ENCODE peak calls at places on chromosome 6, in seven cellular contexts. One of them, this sample, is unnamed. For H3K36me3, the result is how much of the 10 kb centered on the place peaks cover.

GRCh38 chr6:2990932-2991506 is 8.7 kb upstream of the NQO2 start:
- DNase-seq in Peyer's patch: no peak
- DNase-seq in breast epithelium: no peak
- DNase-seq in IMR-90: no peak
- DNase-seq in sigmoid colon: no peak
- DNase-seq in neuronal stem cell: no peak
- DNase-seq in GM23338: no peak
- DNase-seq in this sample: no peak

GRCh38 chr6:95091823-95092436 is 485.4 kb upstream of the MANEA start:
- DNase-seq in Peyer's patch: no peak
- DNase-seq in breast epithelium: no peak
- DNase-seq in IMR-90: peak
- DNase-seq in sigmoid colon: no peak
- DNase-seq in neuronal stem cell: peak
- DNase-seq in GM23338: peak
- DNase-seq in this sample: no peak

GRCh38 chr6:104558746-104559145 is 301.0 kb downstream of the HACE1 start:
- DNase-seq in Peyer's patch: no peak
- DNase-seq in breast epithelium: no peak
- DNase-seq in IMR-90: no peak
- DNase-seq in sigmoid colon: no peak
- DNase-seq in neuronal stem cell: no peak
- DNase-seq in GM23338: no peak
- DNase-seq in this sample: no peak

GRCh38 chr6:19692506-19693298 is 144.5 kb upstream of the ID4 start:
- DNase-seq in Peyer's patch: no peak
- DNase-seq in breast epithelium: no peak
- DNase-seq in IMR-90: no peak
- DNase-seq in sigmoid colon: no peak
- DNase-seq in neuronal stem cell: peak
- DNase-seq in GM23338: peak
- DNase-seq in this sample: no peak

GRCh38 chr6:129890701-129891100 is 29.6 kb upstream of the TMEM244 start:
- DNase-seq in Peyer's patch: no peak
- DNase-seq in breast epithelium: no peak
- DNase-seq in IMR-90: peak
- DNase-seq in sigmoid colon: no peak
- DNase-seq in neuronal stem cell: no peak
- DNase-seq in GM23338: no peak
- DNase-seq in this sample: no peak

GRCh38 chr6:79804732-79805131 is 142.6 kb downstream of the ELOVL4 start:
- DNase-seq in Peyer's patch: no peak
- DNase-seq in breast epithelium: no peak
- DNase-seq in IMR-90: no peak
- DNase-seq in sigmoid colon: no peak
- DNase-seq in neuronal stem cell: no peak
- DNase-seq in GM23338: no peak
- DNase-seq in this sample: no peak

GRCh38 chr6:164315376-164315775 is 900.9 kb downstream of the QKI start:
- DNase-seq in Peyer's patch: no peak
- DNase-seq in breast epithelium: no peak
- DNase-seq in IMR-90: no peak
- DNase-seq in sigmoid colon: no peak
- DNase-seq in neuronal stem cell: no peak
- DNase-seq in GM23338: no peak
- DNase-seq in this sample: no peak

GRCh38 chr6:83258517-83258916 is 65.4 kb downstream of the RWDD2A start:
- DNase-seq in Peyer's patch: no peak
- DNase-seq in breast epithelium: no peak
- DNase-seq in IMR-90: no peak
- DNase-seq in sigmoid colon: no peak
- DNase-seq in neuronal stem cell: no peak
- DNase-seq in GM23338: no peak
- DNase-seq in this sample: no peak

GRCh38 chr6:168374051-168374502 is 54.5 kb upstream of the DACT2 start:
- DNase-seq in Peyer's patch: peak
- DNase-seq in breast epithelium: no peak
- DNase-seq in IMR-90: no peak
- DNase-seq in sigmoid colon: peak
- DNase-seq in neuronal stem cell: no peak
- DNase-seq in GM23338: no peak
- DNase-seq in this sample: no peak

GRCh38 chr6:101268541-101268940 is 125.0 kb upstream of the GRIK2 start:
- DNase-seq in Peyer's patch: no peak
- DNase-seq in breast epithelium: no peak
- DNase-seq in IMR-90: no peak
- DNase-seq in sigmoid colon: no peak
- DNase-seq in neuronal stem cell: no peak
- DNase-seq in GM23338: no peak
- DNase-seq in this sample: no peak

GRCh38 chr6:17588011-17588410 is 12.1 kb upstream of the FAM8A1 start:
- DNase-seq in Peyer's patch: no peak
- DNase-seq in breast epithelium: no peak
- DNase-seq in IMR-90: no peak
- DNase-seq in sigmoid colon: no peak
- DNase-seq in neuronal stem cell: no peak
- DNase-seq in GM23338: no peak
- DNase-seq in this sample: no peak

GRCh38 chr6:127117979-127118504 is 429 bp upstream of the RSPO3 start:
- DNase-seq in Peyer's patch: peak
- DNase-seq in breast epithelium: no peak
- DNase-seq in IMR-90: no peak
- DNase-seq in sigmoid colon: peak
- DNase-seq in neuronal stem cell: peak
- DNase-seq in GM23338: no peak
- DNase-seq in this sample: no peak

GRCh38 chr6:90403489-90404381 is 107.1 kb upstream of the BACH2 start:
- DNase-seq in Peyer's patch: no peak
- DNase-seq in breast epithelium: peak
- DNase-seq in IMR-90: peak
- DNase-seq in sigmoid colon: no peak
- DNase-seq in neuronal stem cell: no peak
- DNase-seq in GM23338: peak
- DNase-seq in this sample: no peak

DNA sequence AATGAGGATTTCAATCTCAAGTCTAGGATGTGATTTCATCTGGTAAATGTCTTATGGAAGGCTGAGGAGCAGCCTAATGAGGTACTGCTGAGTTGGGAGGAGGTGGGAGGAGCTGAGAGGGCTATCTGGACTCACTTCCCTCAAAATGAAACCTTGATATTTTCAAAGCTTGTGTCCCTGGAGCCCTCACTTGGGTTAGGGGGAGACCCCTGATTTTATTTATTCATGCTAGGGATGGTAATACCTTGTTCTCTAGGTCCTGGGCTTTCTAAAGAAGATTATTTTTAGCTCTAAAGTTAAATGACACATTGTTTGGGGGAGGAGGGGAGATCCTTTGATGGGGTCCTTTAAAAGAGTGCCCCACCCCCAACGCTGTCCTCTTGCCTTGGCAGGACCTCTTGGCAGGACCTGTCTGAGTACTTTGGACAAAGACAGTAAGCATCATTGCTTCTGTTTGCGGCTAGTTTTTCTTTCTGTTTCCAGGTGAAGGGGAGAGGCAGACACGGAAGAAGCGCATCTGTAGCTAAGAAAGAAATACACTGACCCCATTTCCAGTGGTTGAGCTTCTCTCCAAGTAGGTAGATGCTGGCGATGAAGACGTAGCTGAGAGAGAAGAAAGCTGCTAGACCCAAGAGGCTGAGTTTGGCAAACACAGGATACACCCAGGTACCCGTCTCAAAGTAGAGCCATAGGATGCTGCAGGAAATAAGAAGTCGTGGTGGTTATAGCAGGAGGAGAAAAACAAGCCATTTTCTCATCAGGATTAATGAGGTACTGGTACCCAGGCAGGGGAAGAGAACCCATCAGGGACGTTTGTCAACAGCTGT is 55.6 kb downstream of the ADTRP start:
- DNase-seq in Peyer's patch: no peak
- DNase-seq in breast epithelium: no peak
- DNase-seq in IMR-90: no peak
- DNase-seq in sigmoid colon: no peak
- DNase-seq in neuronal stem cell: no peak
- DNase-seq in GM23338: no peak
- DNase-seq in this sample: no peak
- H3K4me3 ChIP-seq in Peyer's patch: no peak
- H3K4me3 ChIP-seq in breast epithelium: no peak
- H3K4me3 ChIP-seq in IMR-90: no peak
- H3K4me3 ChIP-seq in sigmoid colon: no peak
- H3K4me3 ChIP-seq in neuronal stem cell: no peak
- H3K4me3 ChIP-seq in GM23338: no peak
- H3K4me3 ChIP-seq in this sample: no peak

GRCh38 chr6:15152720-15153119 is 93.1 kb upstream of the JARID2 start:
- DNase-seq in Peyer's patch: no peak
- DNase-seq in breast epithelium: no peak
- DNase-seq in IMR-90: no peak
- DNase-seq in sigmoid colon: no peak
- DNase-seq in neuronal stem cell: no peak
- DNase-seq in GM23338: no peak
- DNase-seq in this sample: no peak
- H3K36me3 ChIP-seq in Peyer's patch: under half
- H3K36me3 ChIP-seq in breast epithelium: under half
- H3K36me3 ChIP-seq in IMR-90: under half
- H3K36me3 ChIP-seq in sigmoid colon: under half
- H3K36me3 ChIP-seq in neuronal stem cell: under half
- H3K36me3 ChIP-seq in GM23338: under half
- H3K36me3 ChIP-seq in this sample: under half

DNA sequence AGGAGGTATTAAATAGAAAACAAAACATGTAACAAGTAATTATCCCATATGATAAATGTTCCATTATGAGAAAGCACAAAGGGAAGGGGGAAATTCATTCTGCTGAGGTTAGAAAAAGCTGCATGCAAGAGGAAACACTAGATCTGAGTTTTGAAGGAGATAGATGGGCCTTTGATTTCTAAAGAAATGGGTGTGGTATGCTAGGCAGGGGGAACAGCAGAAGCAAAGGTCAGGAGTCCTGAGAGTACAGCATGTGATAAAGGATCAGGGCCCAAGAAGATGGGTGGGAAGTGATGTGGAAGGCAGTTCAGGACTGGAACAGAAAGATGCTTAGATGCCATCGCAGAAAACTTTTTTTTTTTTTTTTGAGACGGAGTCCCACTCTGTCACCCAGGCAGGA is 126.3 kb downstream of the ALDH8A1 start:
- DNase-seq in Peyer's patch: no peak
- DNase-seq in breast epithelium: no peak
- DNase-seq in IMR-90: no peak
- DNase-seq in sigmoid colon: no peak
- DNase-seq in neuronal stem cell: no peak
- DNase-seq in GM23338: no peak
- DNase-seq in this sample: no peak
- H3K4me3 ChIP-seq in Peyer's patch: no peak
- H3K4me3 ChIP-seq in breast epithelium: no peak
- H3K4me3 ChIP-seq in IMR-90: no peak
- H3K4me3 ChIP-seq in sigmoid colon: no peak
- H3K4me3 ChIP-seq in neuronal stem cell: no peak
- H3K4me3 ChIP-seq in GM23338: no peak
- H3K4me3 ChIP-seq in this sample: no peak

DNA sequence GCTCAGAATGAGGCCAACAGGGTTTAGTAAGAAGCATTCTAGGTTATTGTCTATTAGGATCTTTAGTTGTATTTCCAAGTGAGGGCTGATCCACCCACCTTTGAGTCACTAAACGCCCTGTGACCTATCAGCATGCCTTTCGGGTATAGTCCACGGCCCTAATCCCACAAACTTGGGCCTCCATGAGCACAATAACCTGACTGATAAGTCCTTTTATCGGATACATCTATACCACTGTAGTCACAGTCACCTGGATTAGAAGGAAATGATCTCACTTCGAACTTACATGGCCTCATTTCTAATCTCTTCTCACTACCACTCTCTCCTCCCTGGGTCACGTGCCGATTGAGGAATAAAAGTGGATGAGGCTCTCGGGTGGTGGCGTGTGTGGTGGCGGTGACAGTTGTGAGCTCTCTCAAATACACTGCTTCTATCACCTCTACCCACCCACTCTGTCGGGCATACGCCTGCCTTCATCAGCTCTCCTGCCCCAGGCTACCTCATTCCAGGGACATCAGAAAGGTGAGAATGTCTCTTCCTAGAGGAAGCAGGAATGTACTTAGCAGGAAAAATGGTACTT is 65.2 kb downstream of the TRAM2 start:
- DNase-seq in Peyer's patch: no peak
- DNase-seq in breast epithelium: no peak
- DNase-seq in IMR-90: peak
- DNase-seq in sigmoid colon: no peak
- DNase-seq in neuronal stem cell: no peak
- DNase-seq in GM23338: no peak
- DNase-seq in this sample: no peak
- H3K36me3 ChIP-seq in Peyer's patch: under half
- H3K36me3 ChIP-seq in breast epithelium: under half
- H3K36me3 ChIP-seq in IMR-90: half or more
- H3K36me3 ChIP-seq in sigmoid colon: under half
- H3K36me3 ChIP-seq in neuronal stem cell: under half
- H3K36me3 ChIP-seq in GM23338: under half
- H3K36me3 ChIP-seq in this sample: under half

This sample was measured in effector memory CD4-positive, alpha-beta T cell.